ENCODE peak calls at places on chromosomes 4 and X, in eight cellular contexts. A is ovary, F is adrenal gland, W is NB4, S is tibial nerve, T is H54, B is gastrocnemius medialis, N is HCT116. Z is an unnamed sample.

GRCh38 chrX:81291996-81292395 is 90.1 kb downstream of the SH3BGRL start:
- DNase-seq in N (no peak), T (no peak), F (no peak), S (no peak), B (no peak), A (no peak), W (no peak), Z (peak)

GRCh38 chr4:73187325-73187724 is 71.3 kb downstream of the ANKRD17 start:
- DNase-seq in A (no peak), S (no peak), N (no peak), B (no peak), W (peak), T (no peak), F (no peak), Z (peak)

GRCh38 chrX:154541896-154542722 is 4.5 kb downstream of the G6PD start:
- DNase-seq in A (peak), B (peak), T (peak), W (peak), F (peak), S (peak), N (peak), Z (peak)

GRCh38 chr4:1593881-1594345 is 90.2 kb downstream of the FAM53A start:
- DNase-seq in T (no peak), B (no peak), S (no peak), F (no peak), W (no peak), N (no peak), A (no peak), Z (no peak)

GRCh38 chrX:130295519-130296314 is 27.0 kb upstream of the ZNF280C start:
- DNase-seq in S (no peak), A (no peak), T (no peak), W (no peak), N (no peak), F (no peak), B (no peak), Z (no peak)

GRCh38 chrX:9033586-9033985 is 341 bp downstream of the FAM9B start:
- DNase-seq in A (no peak), T (no peak), W (no peak), N (no peak), F (no peak), B (no peak), S (no peak), Z (no peak)

GRCh38 chrX:34918856-34919255 is 23.7 kb upstream of the FAM47B start:
- DNase-seq in F (peak), S (no peak), W (peak), N (no peak), A (no peak), T (peak), B (no peak), Z (no peak)

GRCh38 chr4:159012381-159012780 is 90.5 kb upstream of the RAPGEF2 start:
- DNase-seq in N (no peak), S (no peak), A (no peak), B (no peak), T (no peak), F (no peak), W (no peak), Z (no peak)

GRCh38 chr4:8118035-8118434 is 40.6 kb downstream of the ABLIM2 start:
- DNase-seq in N (no peak), A (no peak), S (no peak), W (no peak), T (no peak), F (no peak), B (peak), Z (no peak)

GRCh38 chr4:95410387-95411005 is 138.3 kb downstream of the UNC5C start:
- DNase-seq in W (no peak), B (no peak), A (no peak), S (no peak), T (no peak), F (no peak), N (no peak), Z (no peak)

GRCh38 chr4:47287735-47288134 is 175.8 kb downstream of the COMMD8 start:
- DNase-seq in B (no peak), T (peak), W (peak), A (no peak), N (no peak), F (no peak), S (no peak), Z (no peak)

GRCh38 chrX:40006025-40007017 is 91.4 kb downstream of the BCOR start:
- DNase-seq in B (peak), W (peak), A (peak), S (no peak), T (no peak), F (peak), N (no peak), Z (peak)

GRCh38 chr4:62274782-62275181 is 1074.7 kb downstream of the ADGRL3 start:
- DNase-seq in S (no peak), B (no peak), N (no peak), W (no peak), T (no peak), A (no peak), F (no peak), Z (no peak)

GRCh38 chr4:25313194-25313895 is 771 bp downstream of the ZCCHC4 start:
- DNase-seq in N (no peak), A (no peak), S (no peak), F (no peak), W (peak), B (no peak), T (no peak), Z (peak)

GRCh38 chrX:12970691-12971202 is 4.2 kb upstream of the TMSB4X start:
- DNase-seq in B (no peak), T (no peak), S (peak), W (peak), N (no peak), A (no peak), F (no peak), Z (peak)
- TF ChIP-seq POLR2A in B (no peak), T (no peak), S (no peak), W (peak), N (no peak), A (no peak), F (no peak), Z (no peak)

GRCh38 chr4:163042306-163042705 is 124.4 kb downstream of the NAF1 start:
- DNase-seq in A (no peak), F (no peak), S (no peak), N (no peak), T (no peak), W (no peak), B (no peak), Z (no peak)
- TF ChIP-seq POLR2A in A (no peak), F (no peak), S (no peak), N (no peak), T (no peak), W (no peak), B (no peak), Z (no peak)

DNA sequence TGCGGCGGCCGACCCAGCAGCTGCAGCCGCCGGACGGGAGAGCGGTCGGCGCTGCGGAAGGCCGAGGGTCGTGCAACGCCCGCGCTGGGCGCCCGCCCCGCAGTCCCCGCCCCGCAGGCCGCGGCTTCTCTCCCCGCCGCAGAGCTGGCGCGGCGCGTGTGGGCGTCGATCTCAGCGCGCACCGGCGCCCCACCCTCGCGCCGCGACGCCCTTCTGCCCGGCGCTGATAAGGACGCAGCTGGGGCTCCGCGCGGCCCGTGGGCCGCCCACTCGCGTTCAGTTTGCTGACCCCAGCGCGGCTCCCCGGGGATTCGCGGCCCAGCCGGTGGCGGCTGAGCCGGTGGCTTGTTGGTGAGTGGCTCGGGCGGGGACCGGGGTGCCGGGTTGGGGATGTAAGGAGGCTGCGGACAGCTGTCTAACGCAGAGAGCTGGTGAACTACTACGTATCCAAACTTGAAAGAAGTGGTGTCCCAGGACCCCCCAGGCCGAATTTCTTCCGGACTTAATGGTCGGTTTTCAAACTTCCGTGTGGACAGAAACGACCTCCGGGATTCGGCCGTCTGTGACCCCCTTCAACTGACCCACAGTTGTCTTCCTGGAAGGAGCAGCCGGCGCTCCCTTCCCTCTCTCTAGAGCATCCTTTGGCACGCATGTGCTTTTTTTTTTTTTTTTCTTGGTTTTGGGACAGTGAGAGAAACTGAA is 1.6 kb downstream of the FHDC1 start:
- DNase-seq in B (no peak), S (no peak), F (no peak), W (peak), A (no peak), T (peak), N (no peak), Z (peak)
- TF ChIP-seq POLR2A in B (no peak), S (no peak), F (no peak), W (no peak), A (no peak), T (peak), N (no peak), Z (peak)

GRCh38 chrX:71254092-71254941 is at the start of gene ZMYM3:
- DNase-seq in S (peak), F (peak), A (peak), T (peak), N (peak), B (peak), W (peak), Z (peak)
- TF ChIP-seq POLR2A in S (no peak), F (peak), A (no peak), T (peak), N (no peak), B (peak), W (peak), Z (peak)

DNA sequence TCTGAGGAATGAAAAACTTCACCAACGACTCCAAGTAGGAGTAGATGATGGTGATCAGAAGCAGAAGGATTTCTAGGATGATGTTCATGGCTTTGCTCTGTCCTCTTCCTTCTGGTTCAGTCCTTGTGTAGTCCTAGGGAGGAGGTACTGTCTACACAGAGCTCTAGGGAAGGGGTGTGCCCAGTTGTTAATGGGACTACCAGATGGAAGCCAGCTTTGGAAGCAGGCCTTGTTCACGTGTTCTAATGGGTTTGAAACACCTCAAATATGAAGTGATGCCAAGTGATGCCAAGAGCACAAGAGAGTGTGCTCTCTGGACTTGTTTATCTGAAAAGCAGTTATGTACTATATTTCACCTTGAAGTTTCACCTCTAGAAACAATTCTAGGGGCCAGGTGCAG is at the start of gene HSD17B13:
- DNase-seq in F (no peak), A (no peak), S (no peak), W (no peak), N (no peak), T (no peak), B (no peak), Z (no peak)
- TF ChIP-seq POLR2A in F (no peak), A (no peak), S (no peak), W (no peak), N (no peak), T (no peak), B (no peak), Z (no peak)

GRCh38 chr4:38804654-38805295 is at the start of gene TLR1:
- DNase-seq in S (no peak), T (no peak), W (peak), N (peak), B (no peak), F (no peak), A (no peak), Z (peak)

GRCh38 chr4:38802561-38803355 is 1.8 kb downstream of the TLR1 start:
- DNase-seq in A (no peak), S (no peak), B (no peak), F (no peak), T (no peak), W (peak), N (no peak), Z (peak)

GRCh38 chr4:38800956-38801450 is 3.6 kb downstream of the TLR1 start:
- DNase-seq in A (no peak), S (no peak), B (no peak), N (no peak), W (no peak), T (no peak), F (no peak), Z (no peak)

GRCh38 chr4:38803833-38804653 is 548 bp downstream of the TLR1 start:
- DNase-seq in S (no peak), T (no peak), N (no peak), W (peak), B (no peak), F (no peak), A (no peak), Z (no peak)

DNA sequence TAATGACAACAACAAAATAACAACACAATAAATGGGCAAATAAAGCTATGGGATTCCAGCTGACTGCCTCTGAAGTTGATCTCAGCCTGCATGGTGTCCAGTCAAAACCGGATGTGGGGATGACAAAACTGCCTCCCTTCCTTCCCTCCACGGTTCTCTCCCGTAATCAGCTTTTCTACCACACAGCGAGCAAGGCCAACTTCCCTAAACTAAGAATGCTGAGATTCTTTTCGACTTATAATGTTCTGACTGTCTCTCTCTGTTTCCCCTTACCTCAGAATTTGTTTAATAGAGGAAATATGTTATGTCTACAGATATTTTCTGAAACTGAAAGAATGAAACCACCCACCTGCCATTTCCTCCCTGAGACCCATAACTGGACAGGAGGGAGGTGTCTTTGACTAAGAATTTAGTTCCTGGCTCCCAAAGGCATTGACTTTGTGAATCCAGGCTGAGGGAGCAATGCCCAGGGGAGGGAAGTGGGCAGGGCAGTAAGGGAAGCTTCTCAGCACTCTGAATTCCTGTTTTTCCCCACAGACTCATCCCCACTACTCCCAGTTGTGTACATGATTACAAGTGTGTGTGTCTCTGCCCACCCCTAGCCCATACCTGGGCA is 1.0 kb upstream of the TLR1 start:
- DNase-seq in F (peak), W (peak), T (no peak), A (peak), S (peak), B (peak), N (no peak), Z (no peak)
- TF ChIP-seq POLR2A in F (no peak), W (no peak), T (no peak), A (no peak), S (no peak), B (no peak), N (no peak), Z (no peak)

GRCh38 chr4:176565044-176565443 is 227.7 kb downstream of the VEGFC start:
- DNase-seq in B (no peak), F (no peak), W (no peak), N (no peak), S (no peak), T (no peak), A (no peak), Z (no peak)
- TF ChIP-seq POLR2A in B (no peak), F (no peak), W (no peak), N (no peak), S (no peak), T (no peak), A (no peak), Z (no peak)

GRCh38 chr4:139177049-139177887 is at the start of gene ELF2:
- DNase-seq in N (peak), S (peak), A (peak), T (peak), W (peak), F (peak), B (peak), Z (peak)
- TF ChIP-seq POLR2A in N (no peak), S (peak), A (no peak), T (no peak), W (no peak), F (no peak), B (peak), Z (no peak)

GRCh38 chr4:185774815-185775684 is 36.9 kb downstream of the SORBS2 start:
- DNase-seq in N (no peak), T (no peak), F (peak), S (no peak), W (no peak), B (no peak), A (no peak), Z (no peak)
- TF ChIP-seq POLR2A in N (no peak), T (no peak), F (peak), S (no peak), W (no peak), B (no peak), A (no peak), Z (no peak)

GRCh38 chr4:10093801-10094552 is 22.6 kb downstream of the WDR1 start:
- DNase-seq in B (no peak), F (peak), W (no peak), S (no peak), T (no peak), A (peak), N (no peak), Z (no peak)
- TF ChIP-seq POLR2A in B (no peak), F (no peak), W (no peak), S (no peak), T (no peak), A (no peak), N (no peak), Z (no peak)

Z was measured in erythroblast.